ENCODE peak calls at places on chromosomes 12 and 14, in five cellular contexts. W is prostate gland; H is stimulated activated CD8-positive, alpha-beta memory T cell treated with anti-CD3 and anti-CD28 coated beads, Interleukin-12 subunit alpha, Interleukin-12 subunit beta, amount 100 ng/mL, for 4 hours; R is CD4-positive, CD25-positive, alpha-beta regulatory T cell; V is neuronal stem cell. S is an unnamed sample.

GRCh38 chr14:74085047-74085637 is 386 bp downstream of the LIN52 start:
- DNase-seq in H (no peak), W (no peak), R (no peak), V (peak), S (no peak)

GRCh38 chr12:48999371-49000131 is at the start of gene DDN:
- DNase-seq in R (peak), V (no peak), H (peak), W (no peak), S (peak)

GRCh38 chr14:90400904-90401561 is 4.2 kb downstream of the CALM1 start:
- DNase-seq in R (no peak), W (no peak), H (no peak), V (no peak), S (no peak)

GRCh38 chr12:15778126-15778525 is 11.1 kb downstream of the EPS8 start:
- DNase-seq in W (no peak), V (no peak), R (no peak), H (no peak), S (no peak)

GRCh38 chr14:96121660-96122395 is 82.7 kb downstream of the C14orf132 start:
- DNase-seq in R (no peak), W (no peak), H (no peak), V (no peak), S (no peak)

GRCh38 chr14:74589291-74589879 is 22.7 kb downstream of the LTBP2 start:
- DNase-seq in W (no peak), R (no peak), H (no peak), V (no peak), S (no peak)

GRCh38 chr12:68844788-68845695 is 37.1 kb downstream of the MDM2 start:
- DNase-seq in W (no peak), V (no peak), H (no peak), R (no peak), S (no peak)

GRCh38 chr12:81585787-81586186 is 173.4 kb downstream of the PPFIA2 start:
- DNase-seq in W (no peak), V (no peak), H (no peak), R (no peak), S (no peak)

GRCh38 chr12:25868193-25868592 is 90.3 kb upstream of the RASSF8 start:
- DNase-seq in V (no peak), H (no peak), R (no peak), W (no peak), S (no peak)

GRCh38 chr12:80213246-80213645 is 113.9 kb downstream of the OTOGL start:
- DNase-seq in V (no peak), W (no peak), R (no peak), H (no peak), S (no peak)

GRCh38 chr14:74578479-74578878 is 33.6 kb downstream of the LTBP2 start:
- DNase-seq in W (no peak), R (no peak), V (no peak), H (no peak), S (no peak)

GRCh38 chr12:55171445-55171844 is 45.2 kb downstream of the OR9K2 start:
- DNase-seq in R (no peak), W (no peak), H (no peak), V (no peak), S (no peak)

GRCh38 chr12:104494137-104494815 is 37.5 kb downstream of the CHST11 start:
- DNase-seq in H (peak), W (no peak), R (peak), V (no peak), S (no peak)

GRCh38 chr14:92511472-92512247 is 1.9 kb upstream of the RIN3 start:
- DNase-seq in H (no peak), V (no peak), R (no peak), W (no peak), S (no peak)

GRCh38 chr12:3568695-3569094 is 77.7 kb downstream of the PRMT8 start:
- DNase-seq in W (no peak), V (no peak), H (no peak), R (no peak), S (no peak)

GRCh38 chr12:124369055-124369900 is 74.4 kb downstream of the RFLNA start:
- DNase-seq in R (no peak), H (no peak), W (peak), V (no peak), S (no peak)

S was measured in HuH-7.